ENCODE peak calls at places on chromosomes 3 and 15, in eight cellular contexts. O, G, M, B, H, D, N and L are unnamed samples. For H3K4me1, the result is how much of the 10 kb centered on the place peaks cover.

GRCh38 chr3:33883538-33884203 is 85.2 kb downstream of the PDCD6IP start:
- DNase-seq in O (no peak), G (no peak), M (no peak), B (no peak), H (no peak), D (no peak), N (no peak), L (peak)

GRCh38 chr15:56042982-56043980 is 49.9 kb upstream of the NEDD4 start:
- DNase-seq in O (no peak), G (no peak), M (no peak), B (no peak), H (no peak), D (no peak), N (no peak), L (no peak)

GRCh38 chr15:33729648-33730047 is 238.6 kb upstream of the CHRM5 start:
- DNase-seq in O (no peak), G (no peak), M (no peak), B (no peak), H (no peak), D (no peak), N (no peak), L (no peak)

GRCh38 chr15:66749841-66750575 is 48.0 kb downstream of the SMAD6 start:
- DNase-seq in O (no peak), G (no peak), M (no peak), B (no peak), H (no peak), D (no peak), N (peak), L (no peak)

GRCh38 chr3:62587579-62588031 is 214.3 kb upstream of the FEZF2 start:
- DNase-seq in O (no peak), G (peak), M (no peak), B (no peak), H (no peak), D (no peak), N (no peak), L (no peak)

GRCh38 chr3:12423918-12424634 is 60.2 kb upstream of the TSEN2 start:
- DNase-seq in O (no peak), G (no peak), M (no peak), B (no peak), H (no peak), D (no peak), N (peak), L (no peak)

GRCh38 chr3:6132684-6133432 is 728.1 kb upstream of the GRM7 start:
- DNase-seq in O (no peak), G (no peak), M (no peak), B (no peak), H (no peak), D (no peak), N (no peak), L (no peak)

GRCh38 chr3:16866447-16867025 is 18.2 kb upstream of the PLCL2 start:
- DNase-seq in O (no peak), G (no peak), M (no peak), B (no peak), H (no peak), D (no peak), N (no peak), L (no peak)

GRCh38 chr15:73952913-73953750 is 26.9 kb downstream of the LOXL1 start:
- DNase-seq in O (no peak), G (peak), M (no peak), B (no peak), H (no peak), D (no peak), N (no peak), L (no peak)

GRCh38 chr3:63914312-63914711 is 2.1 kb upstream of the SCAANT1 start:
- DNase-seq in O (no peak), G (no peak), M (peak), B (peak), H (no peak), D (no peak), N (peak), L (no peak)

GRCh38 chr3:42118762-42119361 is 27.7 kb downstream of the TRAK1 start:
- DNase-seq in O (no peak), G (no peak), M (peak), B (peak), H (no peak), D (no peak), N (no peak), L (peak)

GRCh38 chr3:149936812-149937230 is 33.9 kb downstream of the PFN2 start:
- DNase-seq in O (no peak), G (no peak), M (no peak), B (peak), H (no peak), D (peak), N (peak), L (peak)

GRCh38 chr3:9934993-9935392 is 1.4 kb downstream of the CRELD1 start:
- DNase-seq in O (no peak), G (no peak), M (no peak), B (no peak), H (no peak), D (no peak), N (no peak), L (no peak)

GRCh38 chr3:8529197-8529637 is 27.6 kb downstream of the LMCD1 start:
- DNase-seq in O (no peak), G (no peak), M (no peak), B (no peak), H (no peak), D (no peak), N (no peak), L (peak)

GRCh38 chr3:196569003-196569516 is 600 bp downstream of the FBXO45 start:
- DNase-seq in O (no peak), G (peak), M (peak), B (peak), H (peak), D (peak), N (peak), L (peak)

GRCh38 chr3:180590396-180590795 is 11.6 kb upstream of the TTC14 start:
- DNase-seq in O (no peak), G (no peak), M (no peak), B (no peak), H (no peak), D (no peak), N (no peak), L (no peak)

GRCh38 chr15:69398541-69398940 is 15.6 kb upstream of the KIF23 start:
- DNase-seq in O (no peak), G (no peak), M (no peak), B (no peak), H (no peak), D (no peak), N (no peak), L (no peak)

GRCh38 chr15:30882861-30883433 is 20.8 kb upstream of the FAN1 start:
- DNase-seq in O (no peak), G (no peak), M (no peak), B (no peak), H (no peak), D (no peak), N (no peak), L (no peak)

GRCh38 chr3:197592361-197593045 is 36.7 kb upstream of the BDH1 start:
- DNase-seq in O (no peak), G (no peak), M (peak), B (no peak), H (no peak), D (no peak), N (no peak), L (no peak)

GRCh38 chr3:69201658-69202057 is 79.3 kb upstream of the LMOD3 start:
- DNase-seq in O (no peak), G (no peak), M (no peak), B (peak), H (no peak), D (no peak), N (no peak), L (no peak)

GRCh38 chr3:153628591-153628990 is 466.6 kb downstream of the RAP2B start:
- DNase-seq in O (no peak), G (no peak), M (no peak), B (no peak), H (no peak), D (no peak), N (no peak), L (no peak)

GRCh38 chr3:179450901-179451334 is 352 bp downstream of the GNB4 start:
- DNase-seq in O (peak), G (no peak), M (no peak), B (peak), H (peak), D (no peak), N (peak), L (peak)

GRCh38 chr15:29825205-29825604 is 2.9 kb upstream of the TJP1 start:
- DNase-seq in O (no peak), G (no peak), M (no peak), B (no peak), H (no peak), D (no peak), N (no peak), L (no peak)

GRCh38 chr3:45554001-45554691 is 40.4 kb upstream of the LIMD1 start:
- DNase-seq in O (peak), G (no peak), M (no peak), B (peak), H (no peak), D (peak), N (peak), L (peak)

GRCh38 chr15:81273200-81273599 is 50.7 kb downstream of the STARD5 start:
- DNase-seq in O (no peak), G (no peak), M (no peak), B (no peak), H (no peak), D (no peak), N (no peak), L (no peak)

GRCh38 chr3:23667536-23668429 is 138.0 kb upstream of the UBE2E1 start:
- DNase-seq in O (no peak), G (no peak), M (no peak), B (no peak), H (no peak), D (no peak), N (no peak), L (no peak)

GRCh38 chr3:32562640-32563039 is 8.0 kb downstream of the DYNC1LI1 start:
- DNase-seq in O (no peak), G (no peak), M (no peak), B (no peak), H (no peak), D (no peak), N (no peak), L (no peak)

GRCh38 chr3:141875893-141876380 is 506 bp upstream of the ATP1B3 start:
- DNase-seq in O (peak), G (peak), M (no peak), B (peak), H (peak), D (peak), N (peak), L (peak)

GRCh38 chr15:66838671-66839239 is 136.7 kb downstream of the SMAD6 start:
- DNase-seq in O (no peak), G (no peak), M (no peak), B (no peak), H (no peak), D (no peak), N (no peak), L (peak)

GRCh38 chr15:50906954-50907865 is 1.3 kb upstream of the AP4E1 start:
- DNase-seq in O (no peak), G (no peak), M (no peak), B (peak), H (no peak), D (no peak), N (no peak), L (no peak)

GRCh38 chr3:73408597-73408996 is 216.1 kb downstream of the PDZRN3 start:
- DNase-seq in O (no peak), G (no peak), M (no peak), B (no peak), H (no peak), D (no peak), N (no peak), L (no peak)

GRCh38 chr3:127286571-127287140 is 1.2 kb downstream of the PRR20G start:
- DNase-seq in O (no peak), G (no peak), M (no peak), B (no peak), H (no peak), D (no peak), N (no peak), L (no peak)

GRCh38 chr3:132265488-132265887 is 51.7 kb upstream of the ACP3 start:
- DNase-seq in O (no peak), G (no peak), M (no peak), B (no peak), H (no peak), D (no peak), N (no peak), L (no peak)

GRCh38 chr3:43759297-43759782 is 68.6 kb downstream of the ABHD5 start:
- DNase-seq in O (peak), G (no peak), M (no peak), B (no peak), H (no peak), D (no peak), N (peak), L (peak)

GRCh38 chr3:86800116-86800515 is 190.8 kb downstream of the VGLL3 start:
- DNase-seq in O (no peak), G (no peak), M (no peak), B (no peak), H (no peak), D (no peak), N (no peak), L (no peak)

GRCh38 chr3:86793786-86794185 is 197.2 kb downstream of the VGLL3 start:
- DNase-seq in O (no peak), G (no peak), M (peak), B (no peak), H (no peak), D (no peak), N (no peak), L (no peak)

GRCh38 chr3:86797946-86798345 is 193.0 kb downstream of the VGLL3 start:
- DNase-seq in O (no peak), G (no peak), M (no peak), B (no peak), H (no peak), D (no peak), N (no peak), L (no peak)

GRCh38 chr3:86792316-86792715 is 198.6 kb downstream of the VGLL3 start:
- DNase-seq in O (no peak), G (no peak), M (no peak), B (no peak), H (no peak), D (no peak), N (no peak), L (no peak)

DNA sequence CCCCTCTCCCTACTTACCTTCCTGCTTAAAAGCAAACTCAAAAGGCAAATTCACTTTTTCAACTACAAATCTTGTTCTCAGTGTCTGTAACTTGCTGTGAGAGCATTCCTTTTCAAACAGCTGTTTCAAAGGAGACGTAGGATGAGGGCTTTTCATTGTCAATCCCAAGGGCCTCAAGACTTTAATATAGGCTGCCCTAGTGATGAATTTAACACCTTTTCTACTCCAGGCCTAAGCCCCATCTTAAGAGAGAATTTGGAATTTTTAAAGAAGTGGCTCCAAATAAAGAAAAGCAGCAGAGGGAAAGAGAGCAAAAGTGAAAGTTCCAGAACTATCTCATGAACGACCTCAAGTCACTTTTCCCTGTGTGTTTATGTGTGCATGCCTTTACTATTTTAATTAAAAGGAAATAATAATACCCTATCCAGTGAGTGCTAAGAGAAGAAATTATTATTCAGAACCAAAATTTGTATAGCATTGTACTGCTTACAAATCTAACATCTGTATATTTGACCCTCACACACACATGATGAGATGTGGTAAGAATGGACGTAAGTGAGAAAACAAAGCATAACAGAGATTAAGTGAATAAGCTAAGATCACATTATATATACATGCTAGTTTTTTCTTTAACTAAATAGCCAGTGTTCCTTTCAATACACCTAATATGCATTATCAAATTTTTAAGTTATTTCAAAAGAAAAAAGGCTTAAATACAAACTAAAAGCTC is 196.4 kb downstream of the VGLL3 start:
- DNase-seq in O (no peak), G (no peak), M (no peak), B (no peak), H (no peak), D (no peak), N (no peak), L (no peak)
- H3K4me3 ChIP-seq in O (peak), G (no peak), M (peak), B (no peak), H (no peak), D (peak), N (no peak), L (no peak)

GRCh38 chr3:71542548-71543370 is 40.8 kb downstream of the FOXP1 start:
- DNase-seq in O (peak), G (peak), M (peak), B (peak), H (peak), D (peak), N (peak), L (no peak)
- H3K4me1 ChIP-seq in O (under half), G (under half), M (under half), B (under half), H (half or more), D (under half), N (under half), L (under half)

GRCh38 chr15:64844576-64845140 is 2.9 kb downstream of the PLEKHO2 start:
- DNase-seq in O (no peak), G (no peak), M (no peak), B (no peak), H (no peak), D (no peak), N (peak), L (peak)

GRCh38 chr15:64847016-64847415 is 5.3 kb downstream of the PLEKHO2 start:
- DNase-seq in O (no peak), G (no peak), M (no peak), B (no peak), H (no peak), D (no peak), N (no peak), L (no peak)

GRCh38 chr15:64845183-64845611 is 3.5 kb downstream of the PLEKHO2 start:
- DNase-seq in O (no peak), G (no peak), M (peak), B (peak), H (peak), D (peak), N (peak), L (no peak)

GRCh38 chr15:64846246-64846645 is 4.5 kb downstream of the PLEKHO2 start:
- DNase-seq in O (no peak), G (no peak), M (no peak), B (no peak), H (no peak), D (no peak), N (no peak), L (no peak)

DNA sequence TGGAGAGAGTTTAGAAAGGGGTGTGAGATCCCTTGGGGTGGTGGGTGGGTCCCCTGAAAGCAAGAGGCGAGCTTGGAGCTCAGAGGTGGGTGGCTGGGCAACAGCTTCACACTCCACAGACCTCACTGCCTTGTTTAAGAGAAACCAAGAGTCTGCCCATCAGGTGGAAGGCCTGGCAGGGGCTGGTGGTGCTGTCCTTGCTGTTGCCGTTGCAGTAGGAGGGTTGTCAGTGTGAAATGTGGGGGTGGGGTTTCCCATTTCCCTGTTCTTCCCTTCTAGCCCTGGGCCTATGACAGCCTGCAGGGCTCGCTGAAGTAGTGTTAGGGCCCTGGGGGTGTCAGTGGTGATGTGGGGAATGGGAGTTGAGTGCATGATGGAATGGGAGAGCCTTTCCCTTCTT is 4.1 kb downstream of the PLEKHO2 start:
- DNase-seq in O (no peak), G (no peak), M (no peak), B (no peak), H (no peak), D (no peak), N (peak), L (peak)
- H3K4me3 ChIP-seq in O (peak), G (no peak), M (no peak), B (no peak), H (no peak), D (peak), N (no peak), L (no peak)

GRCh38 chr3:71441217-71441924 is 142.2 kb downstream of the FOXP1 start:
- DNase-seq in O (no peak), G (no peak), M (no peak), B (no peak), H (peak), D (peak), N (no peak), L (no peak)
- H3K4me1 ChIP-seq in O (under half), G (half or more), M (under half), B (under half), H (half or more), D (half or more), N (under half), L (under half)

DNA sequence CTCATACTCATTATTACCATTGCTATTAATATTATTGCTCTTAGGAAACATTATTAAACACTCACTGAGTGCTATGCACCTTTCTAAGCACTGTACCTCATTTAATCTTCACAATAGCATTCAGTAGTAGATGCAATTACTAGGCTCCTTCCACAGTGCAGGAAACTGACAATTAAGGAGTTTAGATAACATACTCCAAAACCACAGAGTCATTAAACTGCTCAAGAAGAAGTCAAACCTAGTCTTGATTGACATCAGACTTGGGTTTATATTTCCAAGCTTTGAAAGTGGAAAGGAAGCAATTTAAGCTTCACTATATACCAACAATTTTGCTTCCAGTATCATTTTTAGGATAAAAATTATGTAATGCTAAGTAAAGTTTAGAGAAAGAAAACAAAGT is 490.1 kb upstream of the ARRDC4 start:
- DNase-seq in O (no peak), G (no peak), M (no peak), B (no peak), H (no peak), D (no peak), N (no peak), L (no peak)
- H3K4me3 ChIP-seq in O (no peak), G (no peak), M (no peak), B (no peak), H (no peak), D (no peak), N (no peak), L (no peak)

GRCh38 chr15:49622561-49622960 is 1.7 kb downstream of the DTWD1 start:
- DNase-seq in O (no peak), G (no peak), M (no peak), B (no peak), H (no peak), D (no peak), N (no peak), L (peak)
- H3K4me1 ChIP-seq in O (under half), G (under half), M (under half), B (under half), H (under half), D (under half), N (under half), L (under half)

GRCh38 chr15:88705769-88706165 is 67.0 kb downstream of the ISG20 start:
- DNase-seq in O (no peak), G (no peak), M (no peak), B (no peak), H (no peak), D (no peak), N (no peak), L (no peak)
- H3K4me3 ChIP-seq in O (peak), G (peak), M (peak), B (peak), H (peak), D (peak), N (no peak), L (peak)

DNA sequence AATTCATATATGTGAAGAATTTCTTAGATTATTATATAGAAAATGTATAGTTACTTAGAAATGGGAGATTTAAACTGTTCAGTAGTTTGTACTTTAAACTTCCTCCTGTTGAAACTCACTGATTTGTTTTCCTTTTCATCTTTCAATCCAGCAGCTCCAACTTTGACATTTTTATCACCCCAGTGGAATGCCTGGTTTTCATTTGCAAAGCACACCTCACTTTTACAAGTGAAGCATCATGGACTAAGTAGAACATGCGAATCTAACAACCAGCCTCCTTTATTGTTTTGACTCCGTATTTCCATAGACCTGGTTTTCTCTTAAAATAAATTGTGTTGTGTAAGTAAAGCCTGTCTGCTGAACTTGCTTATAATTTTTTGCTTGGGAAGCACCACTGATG is 97.8 kb upstream of the ROBO2 start:
- DNase-seq in O (no peak), G (no peak), M (no peak), B (no peak), H (no peak), D (no peak), N (no peak), L (no peak)
- H3K4me1 ChIP-seq in O (under half), G (under half), M (under half), B (under half), H (under half), D (under half), N (under half), L (under half)

GRCh38 chr15:70758790-70759462 is 4.4 kb downstream of the UACA start:
- DNase-seq in O (no peak), G (no peak), M (no peak), B (no peak), H (no peak), D (no peak), N (no peak), L (peak)
- H3K4me3 ChIP-seq in O (peak), G (no peak), M (no peak), B (no peak), H (no peak), D (no peak), N (no peak), L (peak)